ENCODE peak calls at places on chromosomes 4 and X, in four cellular contexts. F is ovary, R is AG09309, T is choroid plexus epithelial cell. V is an unnamed sample.

GRCh38 chr4:42642136-42642797 is 14.6 kb downstream of the ATP8A1 start:
- DNase-seq in F (no peak), R (no peak), T (no peak), V (no peak)

GRCh38 chrX:26783512-26784225 is 567.7 kb downstream of the MAGEB5 start:
- DNase-seq in F (no peak), R (no peak), T (peak; percentile 62), V (no peak)

GRCh38 chr4:158374318-158374717 is 147.4 kb upstream of the RXFP1 start:
- DNase-seq in F (no peak), R (no peak), T (no peak), V (no peak)

GRCh38 chr4:23889814-23890269 is at the start of gene PPARGC1A:
- DNase-seq in F (peak; percentile 30), R (no peak), T (peak; percentile 39), V (no peak)

GRCh38 chrX:152907084-152907651 is 9.3 kb downstream of the ZNF185 start:
- DNase-seq in F (no peak), R (no peak), T (peak; percentile 74), V (no peak)

GRCh38 chr4:177177446-177178160 is 132.1 kb upstream of the NEIL3 start:
- DNase-seq in F (no peak), R (peak; percentile 40), T (peak; percentile 67), V (no peak)

GRCh38 chr4:40587826-40588225 is 41.8 kb downstream of the RBM47 start:
- DNase-seq in F (no peak), R (peak; percentile 35), T (peak; percentile 72), V (no peak)

GRCh38 chr4:170001688-170002267 is 24.4 kb downstream of the MFAP3L start:
- DNase-seq in F (no peak), R (no peak), T (no peak), V (no peak)

GRCh38 chr4:166882221-166882620 is 352.1 kb downstream of the SPOCK3 start:
- DNase-seq in F (no peak), R (no peak), T (no peak), V (no peak)

GRCh38 chr4:156734965-156735895 is 236.4 kb downstream of the PDGFC start:
- DNase-seq in F (no peak), R (no peak), T (no peak), V (no peak)

GRCh38 chrX:37371578-37371981 is 22.4 kb downstream of the PRRG1 start:
- DNase-seq in F (no peak), R (no peak), T (no peak), V (no peak)

GRCh38 chrX:28638775-28639174 is 51.5 kb downstream of the IL1RAPL1 start:
- DNase-seq in F (no peak), R (no peak), T (peak; percentile 31), V (no peak)

GRCh38 chr4:121139533-121140222 is 24.4 kb downstream of the TNIP3 start:
- DNase-seq in F (no peak), R (no peak), T (peak; percentile 90), V (no peak)

GRCh38 chr4:14196141-14196540 is 568.6 kb upstream of the BOD1L1 start:
- DNase-seq in F (peak; percentile 20), R (peak; percentile 16), T (peak; percentile 83), V (no peak)

GRCh38 chr4:123120473-123120872 is 198.1 kb upstream of the NUDT6 start:
- DNase-seq in F (no peak), R (no peak), T (peak; percentile 85), V (no peak)

GRCh38 chr4:181272427-181272826 is 970.8 kb upstream of the TENM3 start:
- DNase-seq in F (no peak), R (no peak), T (no peak), V (no peak)

GRCh38 chr4:77471821-77472495 is 133.7 kb upstream of the CXCL13 start:
- DNase-seq in F (no peak), R (no peak), T (no peak), V (no peak)

GRCh38 chrX:107985032-107985431 is 2.9 kb upstream of the TEX13B start:
- DNase-seq in F (no peak), R (no peak), T (no peak), V (no peak)

GRCh38 chr4:118749347-118749988 is 64.3 kb downstream of the METTL14 start:
- DNase-seq in F (no peak), R (no peak), T (no peak), V (no peak)

GRCh38 chrX:119105826-119106225 is 21.8 kb downstream of the KIAA1210 start:
- DNase-seq in F (no peak), R (no peak), T (peak; percentile 42), V (no peak)

GRCh38 chr4:170007113-170007512 is 19.1 kb downstream of the MFAP3L start:
- DNase-seq in F (no peak), R (no peak), T (peak; percentile 57), V (no peak)

GRCh38 chrX:120514236-120514635 is 45.1 kb upstream of the LAMP2 start:
- DNase-seq in F (no peak), R (no peak), T (peak; percentile 60), V (no peak)

GRCh38 chr4:1345905-1346780 is 865 bp upstream of the UVSSA start:
- DNase-seq in F (peak; percentile 67), R (no peak), T (peak; percentile 66), V (no peak)
- TF ChIP-seq CTCF in F (no peak), R (peak; percentile 24), T (peak; percentile 58), V (no peak)

GRCh38 chr4:186131935-186132334 is 27.4 kb downstream of the FAM149A start:
- DNase-seq in F (no peak), R (no peak), T (no peak), V (no peak)

GRCh38 chr4:186137193-186137792 is 32.8 kb downstream of the FAM149A start:
- DNase-seq in F (no peak), R (no peak), T (peak; percentile 60), V (no peak)

GRCh38 chr4:186128842-186129241 is 24.3 kb downstream of the FAM149A start:
- DNase-seq in F (no peak), R (no peak), T (no peak), V (no peak)

GRCh38 chr4:186134254-186134653 is 29.8 kb downstream of the FAM149A start:
- DNase-seq in F (no peak), R (no peak), T (no peak), V (no peak)

DNA sequence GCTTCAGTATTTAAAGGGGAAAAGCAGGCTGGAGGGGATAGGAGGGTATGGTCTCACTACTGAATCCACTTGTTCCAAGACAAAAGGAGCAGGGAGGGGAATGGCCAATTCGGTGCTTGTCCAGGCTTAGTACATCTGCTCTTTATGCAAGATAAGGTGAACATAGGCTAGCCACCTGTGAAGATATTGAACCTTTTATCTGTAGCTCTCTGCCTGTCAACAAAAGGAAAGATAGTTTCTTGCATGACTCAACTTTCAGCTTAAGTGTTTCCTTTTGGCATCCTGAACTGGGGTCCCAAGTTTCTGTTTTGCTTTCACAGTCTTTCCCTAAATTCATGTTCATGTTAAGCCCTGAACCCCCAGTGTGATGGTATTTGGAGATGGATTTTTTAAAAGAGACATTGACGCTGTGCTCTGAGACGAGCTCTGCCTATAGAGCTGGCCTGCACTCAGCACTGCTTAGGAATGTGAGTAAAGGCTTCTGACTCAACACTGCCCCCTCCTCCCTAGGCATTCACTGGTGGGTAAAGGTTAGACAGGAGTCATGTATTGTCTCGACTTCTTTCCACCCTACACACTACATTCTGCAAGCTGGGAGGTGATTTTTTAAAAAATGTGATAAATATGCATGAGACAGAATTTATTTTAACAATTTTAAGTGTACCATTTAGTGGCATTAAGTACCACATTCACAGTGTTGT is 28.2 kb downstream of the FAM149A start:
- DNase-seq in F (no peak), R (no peak), T (peak; percentile 73), V (no peak)
- TF ChIP-seq CTCF in F (no peak), R (no peak), T (peak; percentile 45), V (no peak)

GRCh38 chrX:23292979-23293651 is 41.5 kb upstream of the PTCHD1 start:
- DNase-seq in F (no peak), R (no peak), T (peak; percentile 1), V (no peak)
- TF ChIP-seq CTCF in F (no peak), R (no peak), T (no peak), V (no peak)

GRCh38 chr4:140752669-140753068 is 3.5 kb downstream of the TBC1D9 start:
- DNase-seq in F (no peak), R (no peak), T (no peak), V (no peak)

GRCh38 chr4:140755811-140756291 is 334 bp downstream of the TBC1D9 start:
- DNase-seq in F (peak; percentile 58), R (no peak), T (peak; percentile 55), V (no peak)

GRCh38 chr4:140756292-140757219 is at the start of gene TBC1D9:
- DNase-seq in F (peak; percentile 85), R (peak; percentile 16), T (peak; percentile 80), V (peak; percentile 75)

GRCh38 chr4:140754918-140755810 is 1.0 kb downstream of the TBC1D9 start:
- DNase-seq in F (no peak), R (no peak), T (peak; percentile 24), V (no peak)

GRCh38 chr4:140757220-140757607 is 1.0 kb upstream of the TBC1D9 start:
- DNase-seq in F (no peak), R (no peak), T (no peak), V (no peak)
- TF ChIP-seq CTCF in F (no peak), R (no peak), T (no peak), V (no peak)

DNA sequence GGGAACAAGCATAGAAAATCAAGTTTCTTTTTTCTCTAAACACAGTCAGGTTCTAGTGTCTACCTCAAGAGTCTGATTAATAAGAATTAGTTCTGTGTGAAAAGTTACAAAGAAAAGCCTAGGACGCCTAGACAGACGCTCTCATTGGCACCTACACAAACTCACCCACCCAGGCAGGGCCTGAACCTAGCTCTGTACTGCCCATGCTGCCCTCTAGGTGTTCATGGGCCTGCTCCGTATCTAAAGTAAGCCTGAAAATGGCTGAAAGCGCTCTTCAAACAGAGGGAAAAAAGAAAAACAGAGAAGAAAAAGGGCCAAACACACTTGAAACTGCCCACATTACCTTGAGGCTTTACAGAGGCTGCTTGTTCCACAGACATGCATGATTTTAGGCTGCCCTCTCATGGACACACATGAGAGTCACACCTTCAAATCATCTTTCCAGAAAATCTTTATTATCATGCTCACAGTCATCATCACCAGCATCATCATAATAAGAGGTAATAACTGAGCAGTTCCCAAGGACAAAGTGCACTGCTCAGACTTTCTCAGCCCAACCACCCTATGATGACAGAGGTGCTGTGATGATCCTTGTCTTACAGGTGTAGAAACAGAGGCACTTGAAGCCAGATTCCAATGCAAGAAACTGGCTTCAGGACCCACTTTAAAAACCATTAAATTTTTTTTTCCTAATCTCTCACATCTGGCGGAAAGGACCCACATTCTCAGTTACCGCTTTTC is 49.6 kb downstream of the MAP7D2 start:
- DNase-seq in F (no peak), R (no peak), T (peak; percentile 81), V (no peak)
- TF ChIP-seq CTCF in F (no peak), R (peak; percentile 50), T (peak; percentile 65), V (no peak)